ENCODE peak calls at places on chromosome 20, in six cellular contexts. One of them, this sample, is unnamed.

GRCh38 chr20:64186071-64186598 is 21.9 kb downstream of the MYT1 start:
- DNase-seq in transverse colon: no peak
- DNase-seq in NCI-H1694: no peak
- DNase-seq in COR-L47: no peak
- DNase-seq in cardiac fibroblast: no peak
- DNase-seq in neuronal stem cell: no peak
- DNase-seq in this sample: no peak

GRCh38 chr20:34578521-34579147 is 20.1 kb downstream of the MAP1LC3A start:
- DNase-seq in cardiac fibroblast: no peak
- DNase-seq in COR-L47: no peak
- DNase-seq in transverse colon: no peak
- DNase-seq in NCI-H1694: no peak
- DNase-seq in neuronal stem cell: no peak
- DNase-seq in this sample: no peak

GRCh38 chr20:45229264-45230056 is 8.3 kb downstream of the SEMG2 start:
- DNase-seq in NCI-H1694: no peak
- DNase-seq in cardiac fibroblast: peak; percentile 7
- DNase-seq in neuronal stem cell: no peak
- DNase-seq in transverse colon: peak; percentile 76
- DNase-seq in COR-L47: peak; percentile 31
- DNase-seq in this sample: peak; percentile 23

GRCh38 chr20:63577317-63577894 is 3.4 kb upstream of the HELZ2 start:
- DNase-seq in COR-L47: peak; percentile 63
- DNase-seq in NCI-H1694: peak; percentile 15
- DNase-seq in neuronal stem cell: no peak
- DNase-seq in cardiac fibroblast: no peak
- DNase-seq in transverse colon: peak; percentile 64
- DNase-seq in this sample: no peak

GRCh38 chr20:6660441-6660840 is 107.0 kb upstream of the BMP2 start:
- DNase-seq in cardiac fibroblast: no peak
- DNase-seq in transverse colon: peak; percentile 79
- DNase-seq in NCI-H1694: no peak
- DNase-seq in COR-L47: no peak
- DNase-seq in neuronal stem cell: no peak
- DNase-seq in this sample: no peak

GRCh38 chr20:36154696-36155628 is at the start of gene EPB41L1:
- DNase-seq in neuronal stem cell: no peak
- DNase-seq in cardiac fibroblast: peak; percentile 38
- DNase-seq in transverse colon: no peak
- DNase-seq in NCI-H1694: no peak
- DNase-seq in COR-L47: peak; percentile 50
- DNase-seq in this sample: peak; percentile 41

GRCh38 chr20:9482180-9482579 is 32.2 kb upstream of the LAMP5 start:
- DNase-seq in transverse colon: no peak
- DNase-seq in neuronal stem cell: no peak
- DNase-seq in COR-L47: no peak
- DNase-seq in NCI-H1694: no peak
- DNase-seq in cardiac fibroblast: no peak
- DNase-seq in this sample: no peak

GRCh38 chr20:31560094-31560899 is 44.8 kb upstream of the ID1 start:
- DNase-seq in cardiac fibroblast: peak; percentile 93
- DNase-seq in NCI-H1694: peak; percentile 15
- DNase-seq in COR-L47: peak; percentile 40
- DNase-seq in transverse colon: peak; percentile 76
- DNase-seq in neuronal stem cell: no peak
- DNase-seq in this sample: peak; percentile 69

GRCh38 chr20:63121246-63121645 is 94.7 kb downstream of the YTHDF1 start:
- DNase-seq in transverse colon: no peak
- DNase-seq in neuronal stem cell: no peak
- DNase-seq in NCI-H1694: no peak
- DNase-seq in cardiac fibroblast: no peak
- DNase-seq in COR-L47: no peak
- DNase-seq in this sample: no peak

GRCh38 chr20:49482621-49483017 is at the start of gene KCNB1:
- DNase-seq in transverse colon: peak; percentile 61
- DNase-seq in neuronal stem cell: peak; percentile 86
- DNase-seq in cardiac fibroblast: peak; percentile 61
- DNase-seq in COR-L47: no peak
- DNase-seq in NCI-H1694: no peak
- DNase-seq in this sample: no peak

GRCh38 chr20:47311967-47312681 is 44.4 kb downstream of the ZMYND8 start:
- DNase-seq in transverse colon: no peak
- DNase-seq in NCI-H1694: no peak
- DNase-seq in COR-L47: no peak
- DNase-seq in cardiac fibroblast: no peak
- DNase-seq in neuronal stem cell: no peak
- DNase-seq in this sample: no peak

GRCh38 chr20:7924692-7925091 is 15.6 kb downstream of the HAO1 start:
- DNase-seq in NCI-H1694: no peak
- DNase-seq in neuronal stem cell: no peak
- DNase-seq in transverse colon: no peak
- DNase-seq in cardiac fibroblast: peak; percentile 78
- DNase-seq in COR-L47: no peak
- DNase-seq in this sample: no peak

GRCh38 chr20:16201191-16201590 is 372.1 kb downstream of the KIF16B start:
- DNase-seq in COR-L47: no peak
- DNase-seq in NCI-H1694: no peak
- DNase-seq in cardiac fibroblast: no peak
- DNase-seq in transverse colon: no peak
- DNase-seq in neuronal stem cell: no peak
- DNase-seq in this sample: no peak

GRCh38 chr20:56630086-56630493 is 984 bp downstream of the TFAP2C start:
- DNase-seq in neuronal stem cell: peak; percentile 76
- DNase-seq in NCI-H1694: no peak
- DNase-seq in cardiac fibroblast: peak; percentile 46
- DNase-seq in COR-L47: no peak
- DNase-seq in transverse colon: peak; percentile 64
- DNase-seq in this sample: no peak

GRCh38 chr20:12638633-12639360 is 370.0 kb upstream of the SPTLC3 start:
- DNase-seq in transverse colon: no peak
- DNase-seq in COR-L47: no peak
- DNase-seq in neuronal stem cell: no peak
- DNase-seq in NCI-H1694: no peak
- DNase-seq in cardiac fibroblast: no peak
- DNase-seq in this sample: no peak

GRCh38 chr20:61934716-61935530 is 130.8 kb downstream of the TAF4 start:
- DNase-seq in transverse colon: no peak
- DNase-seq in COR-L47: no peak
- DNase-seq in NCI-H1694: no peak
- DNase-seq in cardiac fibroblast: no peak
- DNase-seq in neuronal stem cell: no peak
- DNase-seq in this sample: no peak

GRCh38 chr20:32977281-32978008 is 26.8 kb downstream of the SUN5 start:
- DNase-seq in cardiac fibroblast: no peak
- DNase-seq in transverse colon: no peak
- DNase-seq in NCI-H1694: no peak
- DNase-seq in COR-L47: no peak
- DNase-seq in neuronal stem cell: no peak
- DNase-seq in this sample: no peak

GRCh38 chr20:59902470-59902869 is 31.0 kb downstream of the SYCP2 start:
- DNase-seq in neuronal stem cell: no peak
- DNase-seq in cardiac fibroblast: no peak
- DNase-seq in NCI-H1694: no peak
- DNase-seq in transverse colon: no peak
- DNase-seq in COR-L47: no peak
- DNase-seq in this sample: no peak

GRCh38 chr20:19889011-19889953 is 127.9 kb upstream of the NAA20 start:
- DNase-seq in cardiac fibroblast: peak; percentile 86
- DNase-seq in COR-L47: no peak
- DNase-seq in transverse colon: peak; percentile 32
- DNase-seq in NCI-H1694: peak; percentile 45
- DNase-seq in neuronal stem cell: no peak
- DNase-seq in this sample: no peak

GRCh38 chr20:57361517-57361916 is 10.5 kb downstream of the RAE1 start:
- DNase-seq in NCI-H1694: no peak
- DNase-seq in transverse colon: no peak
- DNase-seq in COR-L47: no peak
- DNase-seq in cardiac fibroblast: peak; percentile 71
- DNase-seq in neuronal stem cell: no peak
- DNase-seq in this sample: no peak

This sample was measured in NCI-H146.